ENCODE peak calls at places on chromosomes 3 and 15, in six cellular contexts. Q is HTR-8/SVneo, S is NCI-H82, M is hepatocyte, V is bronchial epithelial cell, R is H54. T is an unnamed sample.

GRCh38 chr3:96996009-96996408 is 181.6 kb downstream of the EPHA6 start:
- DNase-seq in V (no peak), R (no peak), M (no peak), S (no peak), Q (no peak), T (no peak)

GRCh38 chr3:28334552-28334951 is 14.0 kb upstream of the ZCWPW2 start:
- DNase-seq in Q (no peak), S (no peak), M (no peak), R (no peak), V (no peak), T (no peak)

GRCh38 chr15:69887553-69887952 is 210.2 kb downstream of the TLE3 start:
- DNase-seq in R (no peak), S (no peak), M (no peak), V (no peak), Q (no peak), T (no peak)

GRCh38 chr15:41746802-41747201 is 27.5 kb upstream of the MAPKBP1 start:
- DNase-seq in V (peak), Q (peak), M (no peak), S (no peak), R (no peak), T (no peak)

GRCh38 chr3:181105636-181106035 is 116.1 kb upstream of the DNAJC19 start:
- DNase-seq in M (no peak), V (no peak), S (peak), Q (no peak), R (no peak), T (no peak)

GRCh38 chr3:170357920-170358854 is 672 bp downstream of the SKIL start:
- DNase-seq in Q (peak), S (peak), R (peak), M (peak), V (peak), T (no peak)

GRCh38 chr3:123762805-123763204 is 121.3 kb downstream of the MYLK start:
- DNase-seq in V (no peak), M (no peak), S (no peak), R (no peak), Q (no peak), T (no peak)

GRCh38 chr3:185807455-185808068 is 17.3 kb downstream of the IGF2BP2 start:
- DNase-seq in Q (no peak), V (peak), S (peak), R (peak), M (no peak), T (no peak)

GRCh38 chr15:52306270-52306669 is 10.7 kb upstream of the MYO5C start:
- DNase-seq in Q (no peak), S (no peak), R (no peak), V (peak), M (no peak), T (peak)

T was measured in Panc1.